ENCODE peak calls at places on chromosomes 16 and 17, in ten cellular contexts. One of them, this sample, is unnamed.

GRCh38 chr17:64920026-64920418 is 744 bp upstream of the LRRC37A3 start:
- DNase-seq in CD8-positive, alpha-beta T cell: no peak
- DNase-seq in neural progenitor cell: peak; percentile 18
- DNase-seq in esophagus muscularis mucosa: peak; percentile 89
- DNase-seq in uterus: peak; percentile 48
- DNase-seq in H7: no peak
- DNase-seq in gastrocnemius medialis: peak; percentile 20
- DNase-seq in spleen: peak; percentile 79
- DNase-seq in PC-9: no peak
- DNase-seq in fibroblast of the aortic adventitia: peak; percentile 16
- DNase-seq in this sample: no peak

GRCh38 chr16:67672306-67672705 is 5.7 kb downstream of the C16orf86 start:
- DNase-seq in fibroblast of the aortic adventitia: no peak
- DNase-seq in uterus: no peak
- DNase-seq in PC-9: peak; percentile 35
- DNase-seq in gastrocnemius medialis: no peak
- DNase-seq in spleen: peak; percentile 79
- DNase-seq in esophagus muscularis mucosa: no peak
- DNase-seq in H7: peak; percentile 51
- DNase-seq in CD8-positive, alpha-beta T cell: no peak
- DNase-seq in neural progenitor cell: no peak
- DNase-seq in this sample: no peak

GRCh38 chr16:81495321-81496234 is 51.0 kb downstream of the CMIP start:
- DNase-seq in H7: no peak
- DNase-seq in spleen: peak; percentile 90
- DNase-seq in gastrocnemius medialis: peak; percentile 30
- DNase-seq in PC-9: no peak
- DNase-seq in fibroblast of the aortic adventitia: peak; percentile 31
- DNase-seq in neural progenitor cell: no peak
- DNase-seq in CD8-positive, alpha-beta T cell: no peak
- DNase-seq in uterus: no peak
- DNase-seq in esophagus muscularis mucosa: no peak
- DNase-seq in this sample: no peak

GRCh38 chr17:17836818-17837379 is at the start of gene SREBF1:
- DNase-seq in PC-9: peak; percentile 72
- DNase-seq in uterus: peak; percentile 72
- DNase-seq in H7: peak; percentile 99
- DNase-seq in neural progenitor cell: peak; percentile 94
- DNase-seq in gastrocnemius medialis: no peak
- DNase-seq in CD8-positive, alpha-beta T cell: peak; percentile 66
- DNase-seq in esophagus muscularis mucosa: no peak
- DNase-seq in fibroblast of the aortic adventitia: no peak
- DNase-seq in spleen: peak; percentile 94
- DNase-seq in this sample: no peak

GRCh38 chr17:16428098-16428882 is 12.9 kb downstream of the TRPV2 start:
- DNase-seq in gastrocnemius medialis: no peak
- DNase-seq in CD8-positive, alpha-beta T cell: peak; percentile 59
- DNase-seq in uterus: peak; percentile 56
- DNase-seq in esophagus muscularis mucosa: no peak
- DNase-seq in H7: peak; percentile 90
- DNase-seq in PC-9: no peak
- DNase-seq in neural progenitor cell: peak; percentile 68
- DNase-seq in spleen: no peak
- DNase-seq in fibroblast of the aortic adventitia: peak; percentile 49
- DNase-seq in this sample: no peak

GRCh38 chr16:57745768-57746167 is 10.2 kb downstream of the KATNB1 start:
- DNase-seq in CD8-positive, alpha-beta T cell: no peak
- DNase-seq in neural progenitor cell: no peak
- DNase-seq in esophagus muscularis mucosa: no peak
- DNase-seq in uterus: no peak
- DNase-seq in gastrocnemius medialis: no peak
- DNase-seq in H7: no peak
- DNase-seq in PC-9: no peak
- DNase-seq in spleen: no peak
- DNase-seq in fibroblast of the aortic adventitia: no peak
- DNase-seq in this sample: no peak

GRCh38 chr16:4261557-4262172 is 11.2 kb downstream of the TFAP4 start:
- DNase-seq in PC-9: no peak
- DNase-seq in esophagus muscularis mucosa: no peak
- DNase-seq in H7: peak; percentile 96
- DNase-seq in fibroblast of the aortic adventitia: no peak
- DNase-seq in uterus: peak; percentile 50
- DNase-seq in neural progenitor cell: peak; percentile 89
- DNase-seq in CD8-positive, alpha-beta T cell: peak; percentile 36
- DNase-seq in spleen: no peak
- DNase-seq in gastrocnemius medialis: no peak
- DNase-seq in this sample: no peak

GRCh38 chr16:47004652-47005051 is 31.2 kb upstream of the DNAJA2 start:
- DNase-seq in PC-9: no peak
- DNase-seq in spleen: no peak
- DNase-seq in fibroblast of the aortic adventitia: no peak
- DNase-seq in neural progenitor cell: no peak
- DNase-seq in gastrocnemius medialis: no peak
- DNase-seq in esophagus muscularis mucosa: no peak
- DNase-seq in uterus: no peak
- DNase-seq in CD8-positive, alpha-beta T cell: no peak
- DNase-seq in H7: no peak
- DNase-seq in this sample: no peak

GRCh38 chr16:931651-932500 is 38.9 kb downstream of the LMF1 start:
- DNase-seq in gastrocnemius medialis: no peak
- DNase-seq in PC-9: no peak
- DNase-seq in esophagus muscularis mucosa: no peak
- DNase-seq in fibroblast of the aortic adventitia: no peak
- DNase-seq in spleen: no peak
- DNase-seq in neural progenitor cell: no peak
- DNase-seq in CD8-positive, alpha-beta T cell: no peak
- DNase-seq in uterus: no peak
- DNase-seq in H7: no peak
- DNase-seq in this sample: no peak

GRCh38 chr17:7184091-7184488 is 4.9 kb upstream of the ASGR1 start:
- DNase-seq in gastrocnemius medialis: no peak
- DNase-seq in neural progenitor cell: no peak
- DNase-seq in H7: no peak
- DNase-seq in fibroblast of the aortic adventitia: no peak
- DNase-seq in esophagus muscularis mucosa: no peak
- DNase-seq in uterus: no peak
- DNase-seq in CD8-positive, alpha-beta T cell: no peak
- DNase-seq in spleen: no peak
- DNase-seq in PC-9: no peak
- DNase-seq in this sample: no peak

GRCh38 chr17:50219345-50219744 is 17.9 kb upstream of the COL1A1 start:
- DNase-seq in spleen: no peak
- DNase-seq in fibroblast of the aortic adventitia: peak; percentile 88
- DNase-seq in neural progenitor cell: no peak
- DNase-seq in CD8-positive, alpha-beta T cell: no peak
- DNase-seq in PC-9: peak; percentile 30
- DNase-seq in uterus: no peak
- DNase-seq in esophagus muscularis mucosa: no peak
- DNase-seq in H7: peak; percentile 40
- DNase-seq in gastrocnemius medialis: no peak
- DNase-seq in this sample: no peak

GRCh38 chr16:81553814-81554675 is 109.4 kb downstream of the CMIP start:
- DNase-seq in gastrocnemius medialis: no peak
- DNase-seq in uterus: no peak
- DNase-seq in neural progenitor cell: no peak
- DNase-seq in fibroblast of the aortic adventitia: no peak
- DNase-seq in H7: peak; percentile 43
- DNase-seq in PC-9: no peak
- DNase-seq in CD8-positive, alpha-beta T cell: no peak
- DNase-seq in esophagus muscularis mucosa: no peak
- DNase-seq in spleen: peak; percentile 22
- DNase-seq in this sample: no peak

GRCh38 chr16:10218490-10219206 is 36.4 kb upstream of the GRIN2A start:
- DNase-seq in fibroblast of the aortic adventitia: no peak
- DNase-seq in PC-9: no peak
- DNase-seq in spleen: no peak
- DNase-seq in esophagus muscularis mucosa: no peak
- DNase-seq in gastrocnemius medialis: no peak
- DNase-seq in uterus: no peak
- DNase-seq in CD8-positive, alpha-beta T cell: no peak
- DNase-seq in H7: no peak
- DNase-seq in neural progenitor cell: no peak
- DNase-seq in this sample: no peak
- H3K4me3 ChIP-seq in fibroblast of the aortic adventitia: no peak overlapping the region
- H3K4me3 ChIP-seq in PC-9: no peak overlapping the region
- H3K4me3 ChIP-seq in spleen: no peak overlapping the region
- H3K4me3 ChIP-seq in esophagus muscularis mucosa: no peak overlapping the region
- H3K4me3 ChIP-seq in gastrocnemius medialis: no peak overlapping the region
- H3K4me3 ChIP-seq in uterus: no peak overlapping the region
- H3K4me3 ChIP-seq in CD8-positive, alpha-beta T cell: no peak overlapping the region
- H3K4me3 ChIP-seq in H7: no peak overlapping the region
- H3K4me3 ChIP-seq in neural progenitor cell: no peak overlapping the region
- H3K4me3 ChIP-seq in this sample: no peak overlapping the region

DNA sequence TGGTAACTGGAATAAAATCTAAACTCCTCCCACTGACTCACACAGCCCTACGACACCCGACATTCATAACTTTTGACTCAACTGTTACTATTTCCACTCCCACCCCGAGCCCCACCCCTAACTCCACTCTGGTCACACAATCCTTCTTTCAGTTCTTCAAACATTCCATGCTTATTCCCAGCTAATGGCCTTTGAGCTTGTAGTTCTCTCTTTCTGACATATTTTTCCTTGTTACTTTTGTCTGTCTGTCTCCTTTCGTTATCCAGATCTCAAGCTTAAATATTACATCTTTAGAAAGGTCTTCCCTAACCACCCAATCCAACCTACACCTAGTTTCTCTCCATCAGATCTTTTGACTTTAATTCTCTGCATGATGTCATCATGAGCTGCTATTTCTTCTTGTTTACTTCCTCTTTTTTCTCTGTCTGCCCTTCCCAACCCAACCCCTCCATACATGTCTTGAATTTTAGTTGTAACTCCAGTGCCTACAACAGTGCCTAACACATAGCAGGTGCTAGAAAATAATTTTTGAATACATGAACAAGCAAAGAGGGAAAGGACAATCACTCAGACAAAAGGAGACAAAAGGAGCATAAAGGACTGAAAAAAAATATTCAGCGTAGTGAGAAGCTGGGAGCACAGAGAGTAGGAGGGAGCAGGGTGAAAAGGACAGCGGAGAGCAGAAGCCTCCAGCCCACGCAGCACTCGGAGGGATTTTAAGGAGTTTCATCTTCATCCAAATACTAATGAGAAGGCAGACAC is 65.2 kb upstream of the SMIM36 start:
- DNase-seq in neural progenitor cell: no peak
- DNase-seq in CD8-positive, alpha-beta T cell: no peak
- DNase-seq in gastrocnemius medialis: no peak
- DNase-seq in spleen: no peak
- DNase-seq in H7: no peak
- DNase-seq in esophagus muscularis mucosa: no peak
- DNase-seq in uterus: peak; percentile 47
- DNase-seq in fibroblast of the aortic adventitia: peak; percentile 87
- DNase-seq in PC-9: no peak
- DNase-seq in this sample: no peak
- H3K4me3 ChIP-seq in neural progenitor cell: no peak overlapping the region
- H3K4me3 ChIP-seq in CD8-positive, alpha-beta T cell: peak overlapping the region; percentile 49
- H3K4me3 ChIP-seq in gastrocnemius medialis: peak overlapping the region; percentile 36
- H3K4me3 ChIP-seq in spleen: peak overlapping the region; percentile 30
- H3K4me3 ChIP-seq in H7: no peak overlapping the region
- H3K4me3 ChIP-seq in esophagus muscularis mucosa: peak overlapping the region; percentile 51
- H3K4me3 ChIP-seq in uterus: peak overlapping the region; percentile 25
- H3K4me3 ChIP-seq in fibroblast of the aortic adventitia: peak overlapping the region; percentile 42
- H3K4me3 ChIP-seq in PC-9: no peak overlapping the region
- H3K4me3 ChIP-seq in this sample: no peak overlapping the region

DNA sequence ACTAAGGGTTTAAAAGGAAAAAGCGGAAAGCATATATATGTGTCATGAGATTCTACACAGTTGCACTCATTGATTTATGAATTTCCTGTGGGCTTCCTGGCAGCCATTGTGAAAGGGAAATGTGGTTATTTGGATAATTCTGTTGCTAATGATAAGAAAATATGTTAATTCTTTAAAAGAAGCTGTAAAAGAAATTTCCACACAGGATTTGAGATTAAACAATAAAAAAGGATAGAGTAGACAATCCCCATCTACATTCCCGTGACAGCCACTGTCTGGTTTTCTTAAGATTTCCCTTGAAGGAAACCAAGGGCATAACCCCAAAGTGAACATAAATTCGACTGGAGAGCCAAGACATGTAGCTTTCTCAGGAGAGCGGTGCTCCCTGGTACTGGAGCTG is 397.5 kb downstream of the CPPED1 start:
- DNase-seq in spleen: no peak
- DNase-seq in uterus: no peak
- DNase-seq in fibroblast of the aortic adventitia: no peak
- DNase-seq in CD8-positive, alpha-beta T cell: no peak
- DNase-seq in esophagus muscularis mucosa: no peak
- DNase-seq in gastrocnemius medialis: no peak
- DNase-seq in PC-9: no peak
- DNase-seq in neural progenitor cell: no peak
- DNase-seq in H7: no peak
- DNase-seq in this sample: no peak
- H3K4me3 ChIP-seq in spleen: no peak overlapping the region
- H3K4me3 ChIP-seq in uterus: no peak overlapping the region
- H3K4me3 ChIP-seq in fibroblast of the aortic adventitia: no peak overlapping the region
- H3K4me3 ChIP-seq in CD8-positive, alpha-beta T cell: no peak overlapping the region
- H3K4me3 ChIP-seq in esophagus muscularis mucosa: no peak overlapping the region
- H3K4me3 ChIP-seq in gastrocnemius medialis: no peak overlapping the region
- H3K4me3 ChIP-seq in PC-9: no peak overlapping the region
- H3K4me3 ChIP-seq in neural progenitor cell: no peak overlapping the region
- H3K4me3 ChIP-seq in H7: no peak overlapping the region
- H3K4me3 ChIP-seq in this sample: no peak overlapping the region

GRCh38 chr17:68512967-68513474 is 791 bp downstream of the PRKAR1A start:
- DNase-seq in fibroblast of the aortic adventitia: peak; percentile 66
- DNase-seq in spleen: no peak
- DNase-seq in CD8-positive, alpha-beta T cell: no peak
- DNase-seq in H7: peak; percentile 55
- DNase-seq in PC-9: no peak
- DNase-seq in neural progenitor cell: peak; percentile 56
- DNase-seq in esophagus muscularis mucosa: no peak
- DNase-seq in uterus: peak; percentile 22
- DNase-seq in gastrocnemius medialis: peak; percentile 61
- DNase-seq in this sample: no peak

GRCh38 chr17:68512247-68512966 is at the start of gene PRKAR1A:
- DNase-seq in uterus: peak; percentile 95
- DNase-seq in spleen: peak; percentile 99
- DNase-seq in gastrocnemius medialis: peak; percentile 92
- DNase-seq in esophagus muscularis mucosa: peak; percentile 98
- DNase-seq in CD8-positive, alpha-beta T cell: peak; percentile 96
- DNase-seq in neural progenitor cell: peak; percentile 98
- DNase-seq in PC-9: peak; percentile 87
- DNase-seq in H7: peak; percentile 94
- DNase-seq in fibroblast of the aortic adventitia: peak; percentile 95
- DNase-seq in this sample: peak; percentile 77

GRCh38 chr17:68509151-68510057 is 2.8 kb upstream of the PRKAR1A start:
- DNase-seq in spleen: peak; percentile 87
- DNase-seq in fibroblast of the aortic adventitia: no peak
- DNase-seq in PC-9: no peak
- DNase-seq in H7: no peak
- DNase-seq in esophagus muscularis mucosa: no peak
- DNase-seq in CD8-positive, alpha-beta T cell: no peak
- DNase-seq in uterus: no peak
- DNase-seq in gastrocnemius medialis: peak; percentile 91
- DNase-seq in neural progenitor cell: no peak
- DNase-seq in this sample: no peak

GRCh38 chr17:68511671-68512246 is 471 bp upstream of the PRKAR1A start:
- DNase-seq in spleen: peak; percentile 95
- DNase-seq in gastrocnemius medialis: peak; percentile 83
- DNase-seq in PC-9: peak; percentile 71
- DNase-seq in CD8-positive, alpha-beta T cell: peak; percentile 82
- DNase-seq in esophagus muscularis mucosa: no peak
- DNase-seq in uterus: peak; percentile 88
- DNase-seq in fibroblast of the aortic adventitia: peak; percentile 65
- DNase-seq in neural progenitor cell: peak; percentile 92
- DNase-seq in H7: peak; percentile 87
- DNase-seq in this sample: no peak

GRCh38 chr17:68511254-68511670 is 968 bp upstream of the PRKAR1A start:
- DNase-seq in uterus: no peak
- DNase-seq in spleen: no peak
- DNase-seq in H7: no peak
- DNase-seq in esophagus muscularis mucosa: no peak
- DNase-seq in fibroblast of the aortic adventitia: peak; percentile 29
- DNase-seq in PC-9: no peak
- DNase-seq in neural progenitor cell: no peak
- DNase-seq in CD8-positive, alpha-beta T cell: peak; percentile 28
- DNase-seq in gastrocnemius medialis: no peak
- DNase-seq in this sample: no peak
- H3K4me3 ChIP-seq in uterus: peak overlapping the region; percentile 64
- H3K4me3 ChIP-seq in spleen: peak overlapping the region; percentile 72
- H3K4me3 ChIP-seq in H7: peak overlapping the region; percentile 84
- H3K4me3 ChIP-seq in esophagus muscularis mucosa: peak overlapping the region; percentile 89
- H3K4me3 ChIP-seq in fibroblast of the aortic adventitia: peak overlapping the region; percentile 98
- H3K4me3 ChIP-seq in PC-9: peak overlapping the region; percentile 94
- H3K4me3 ChIP-seq in neural progenitor cell: peak overlapping the region; percentile 96
- H3K4me3 ChIP-seq in CD8-positive, alpha-beta T cell: peak overlapping the region; percentile 87
- H3K4me3 ChIP-seq in gastrocnemius medialis: peak overlapping the region; percentile 79
- H3K4me3 ChIP-seq in this sample: peak overlapping the region; percentile 57